ENCODE peak calls at places on chromosomes 13 and 19, in five cellular contexts. One of them, this sample, is unnamed.

GRCh38 chr19:6056801-6057650 is 53.3 kb downstream of the RFX2 start:
- DNase-seq in astrocyte of the spinal cord: peak; percentile 94
- DNase-seq in Peyer's patch: peak; percentile 85
- DNase-seq in C1 segment of cervical spinal cord: no peak
- DNase-seq in NCI-H748 treated with DMSO at 0.1 percent for 48 hours: peak; percentile 53
- DNase-seq in this sample: peak; percentile 39

GRCh38 chr19:48739835-48740704 is at the start of gene RASIP1:
- DNase-seq in C1 segment of cervical spinal cord: no peak
- DNase-seq in NCI-H748 treated with DMSO at 0.1 percent for 48 hours: no peak
- DNase-seq in Peyer's patch: no peak
- DNase-seq in astrocyte of the spinal cord: no peak
- DNase-seq in this sample: no peak

GRCh38 chr13:99237981-99238662 is 20.1 kb downstream of the GPR18 start:
- DNase-seq in astrocyte of the spinal cord: no peak
- DNase-seq in C1 segment of cervical spinal cord: no peak
- DNase-seq in NCI-H748 treated with DMSO at 0.1 percent for 48 hours: no peak
- DNase-seq in Peyer's patch: no peak
- DNase-seq in this sample: no peak

GRCh38 chr13:39855236-39855635 is 199.8 kb downstream of the COG6 start:
- DNase-seq in NCI-H748 treated with DMSO at 0.1 percent for 48 hours: no peak
- DNase-seq in Peyer's patch: no peak
- DNase-seq in astrocyte of the spinal cord: no peak
- DNase-seq in C1 segment of cervical spinal cord: no peak
- DNase-seq in this sample: no peak

GRCh38 chr19:41792513-41793413 is 3.6 kb upstream of the CEACAM3 start:
- DNase-seq in Peyer's patch: peak; percentile 75
- DNase-seq in astrocyte of the spinal cord: peak; percentile 36
- DNase-seq in C1 segment of cervical spinal cord: no peak
- DNase-seq in NCI-H748 treated with DMSO at 0.1 percent for 48 hours: no peak
- DNase-seq in this sample: no peak

GRCh38 chr13:102326381-102327118 is 75.3 kb downstream of the FGF14 start:
- DNase-seq in NCI-H748 treated with DMSO at 0.1 percent for 48 hours: no peak
- DNase-seq in astrocyte of the spinal cord: no peak
- DNase-seq in C1 segment of cervical spinal cord: no peak
- DNase-seq in Peyer's patch: no peak
- DNase-seq in this sample: no peak

GRCh38 chr13:75473472-75473871 is 8.5 kb downstream of the TBC1D4 start:
- DNase-seq in astrocyte of the spinal cord: no peak
- DNase-seq in Peyer's patch: no peak
- DNase-seq in NCI-H748 treated with DMSO at 0.1 percent for 48 hours: no peak
- DNase-seq in C1 segment of cervical spinal cord: no peak
- DNase-seq in this sample: no peak

GRCh38 chr19:53553865-53554791 is 16.2 kb downstream of the ZNF331 start:
- DNase-seq in Peyer's patch: peak; percentile 94
- DNase-seq in NCI-H748 treated with DMSO at 0.1 percent for 48 hours: no peak
- DNase-seq in astrocyte of the spinal cord: peak; percentile 87
- DNase-seq in C1 segment of cervical spinal cord: peak; percentile 17
- DNase-seq in this sample: peak; percentile 64

GRCh38 chr19:19342086-19343015 is 21.7 kb downstream of the MAU2 start:
- DNase-seq in Peyer's patch: peak; percentile 77
- DNase-seq in C1 segment of cervical spinal cord: no peak
- DNase-seq in astrocyte of the spinal cord: peak; percentile 50
- DNase-seq in NCI-H748 treated with DMSO at 0.1 percent for 48 hours: peak; percentile 6
- DNase-seq in this sample: no peak

GRCh38 chr19:37594982-37595382 is 306 bp downstream of the ZNF540 start:
- DNase-seq in Peyer's patch: peak; percentile 85
- DNase-seq in C1 segment of cervical spinal cord: peak; percentile 43
- DNase-seq in astrocyte of the spinal cord: no peak
- DNase-seq in NCI-H748 treated with DMSO at 0.1 percent for 48 hours: peak; percentile 68
- DNase-seq in this sample: peak; percentile 63

GRCh38 chr13:107867701-107868661 is 347.4 kb downstream of the LIG4 start:
- DNase-seq in C1 segment of cervical spinal cord: no peak
- DNase-seq in NCI-H748 treated with DMSO at 0.1 percent for 48 hours: peak; percentile 66
- DNase-seq in astrocyte of the spinal cord: peak; percentile 52
- DNase-seq in Peyer's patch: no peak
- DNase-seq in this sample: peak; percentile 20

GRCh38 chr13:83752141-83752540 is 130.1 kb downstream of the SLITRK1 start:
- DNase-seq in C1 segment of cervical spinal cord: no peak
- DNase-seq in astrocyte of the spinal cord: peak; percentile 39
- DNase-seq in Peyer's patch: no peak
- DNase-seq in NCI-H748 treated with DMSO at 0.1 percent for 48 hours: no peak
- DNase-seq in this sample: no peak

GRCh38 chr19:13016628-13017305 is 21.5 kb downstream of the NFIX start:
- DNase-seq in astrocyte of the spinal cord: no peak
- DNase-seq in NCI-H748 treated with DMSO at 0.1 percent for 48 hours: no peak
- DNase-seq in C1 segment of cervical spinal cord: no peak
- DNase-seq in Peyer's patch: no peak
- DNase-seq in this sample: no peak

GRCh38 chr19:11373885-11374448 is 499 bp upstream of the SWSAP1 start:
- DNase-seq in NCI-H748 treated with DMSO at 0.1 percent for 48 hours: peak; percentile 39
- DNase-seq in C1 segment of cervical spinal cord: no peak
- DNase-seq in astrocyte of the spinal cord: no peak
- DNase-seq in Peyer's patch: no peak
- DNase-seq in this sample: peak; percentile 43

GRCh38 chr13:33794576-33794975 is 23.4 kb upstream of the RFC3 start:
- DNase-seq in C1 segment of cervical spinal cord: no peak
- DNase-seq in Peyer's patch: no peak
- DNase-seq in astrocyte of the spinal cord: peak; percentile 8
- DNase-seq in NCI-H748 treated with DMSO at 0.1 percent for 48 hours: no peak
- DNase-seq in this sample: no peak

GRCh38 chr13:112586334-112586733 is 1.6 kb downstream of the TUBGCP3 start:
- DNase-seq in NCI-H748 treated with DMSO at 0.1 percent for 48 hours: no peak
- DNase-seq in astrocyte of the spinal cord: no peak
- DNase-seq in Peyer's patch: no peak
- DNase-seq in C1 segment of cervical spinal cord: no peak
- DNase-seq in this sample: no peak

GRCh38 chr19:55189424-55189823 is 9.3 kb upstream of the SYT5 start:
- DNase-seq in astrocyte of the spinal cord: peak; percentile 91
- DNase-seq in Peyer's patch: no peak
- DNase-seq in NCI-H748 treated with DMSO at 0.1 percent for 48 hours: no peak
- DNase-seq in C1 segment of cervical spinal cord: no peak
- DNase-seq in this sample: no peak

GRCh38 chr13:42545842-42546241 is 28.1 kb upstream of the TNFSF11 start:
- DNase-seq in astrocyte of the spinal cord: no peak
- DNase-seq in C1 segment of cervical spinal cord: no peak
- DNase-seq in Peyer's patch: no peak
- DNase-seq in NCI-H748 treated with DMSO at 0.1 percent for 48 hours: no peak
- DNase-seq in this sample: no peak

GRCh38 chr13:20435616-20436368 is 89.9 kb downstream of the CRYL1 start:
- DNase-seq in astrocyte of the spinal cord: no peak
- DNase-seq in C1 segment of cervical spinal cord: no peak
- DNase-seq in NCI-H748 treated with DMSO at 0.1 percent for 48 hours: no peak
- DNase-seq in Peyer's patch: no peak
- DNase-seq in this sample: peak; percentile 51

GRCh38 chr13:96958286-96958891 is 35.9 kb downstream of the OXGR1 start:
- DNase-seq in NCI-H748 treated with DMSO at 0.1 percent for 48 hours: peak; percentile 30
- DNase-seq in C1 segment of cervical spinal cord: no peak
- DNase-seq in Peyer's patch: no peak
- DNase-seq in astrocyte of the spinal cord: peak; percentile 38
- DNase-seq in this sample: peak; percentile 32

GRCh38 chr19:7636691-7637373 is at the start of gene STXBP2:
- DNase-seq in astrocyte of the spinal cord: no peak
- DNase-seq in NCI-H748 treated with DMSO at 0.1 percent for 48 hours: peak; percentile 47
- DNase-seq in Peyer's patch: peak; percentile 96
- DNase-seq in C1 segment of cervical spinal cord: no peak
- DNase-seq in this sample: no peak

GRCh38 chr13:112346173-112346898 is 29.8 kb upstream of the SPACA7 start:
- DNase-seq in NCI-H748 treated with DMSO at 0.1 percent for 48 hours: peak; percentile 29
- DNase-seq in C1 segment of cervical spinal cord: no peak
- DNase-seq in Peyer's patch: no peak
- DNase-seq in astrocyte of the spinal cord: no peak
- DNase-seq in this sample: no peak

GRCh38 chr13:40402931-40403412 is 263.5 kb downstream of the FOXO1 start:
- DNase-seq in C1 segment of cervical spinal cord: no peak
- DNase-seq in Peyer's patch: no peak
- DNase-seq in astrocyte of the spinal cord: peak; percentile 85
- DNase-seq in NCI-H748 treated with DMSO at 0.1 percent for 48 hours: no peak
- DNase-seq in this sample: no peak

GRCh38 chr13:25218011-25218410 is 45.9 kb upstream of the AMER2 start:
- DNase-seq in astrocyte of the spinal cord: no peak
- DNase-seq in C1 segment of cervical spinal cord: no peak
- DNase-seq in NCI-H748 treated with DMSO at 0.1 percent for 48 hours: no peak
- DNase-seq in Peyer's patch: no peak
- DNase-seq in this sample: no peak

GRCh38 chr19:703651-704446 is 4.9 kb upstream of the PALM start:
- DNase-seq in Peyer's patch: peak; percentile 86
- DNase-seq in NCI-H748 treated with DMSO at 0.1 percent for 48 hours: no peak
- DNase-seq in astrocyte of the spinal cord: peak; percentile 17
- DNase-seq in C1 segment of cervical spinal cord: no peak
- DNase-seq in this sample: no peak

GRCh38 chr19:52230685-52231084 is 38.7 kb upstream of the ZNF766 start:
- DNase-seq in C1 segment of cervical spinal cord: no peak
- DNase-seq in Peyer's patch: no peak
- DNase-seq in NCI-H748 treated with DMSO at 0.1 percent for 48 hours: no peak
- DNase-seq in astrocyte of the spinal cord: no peak
- DNase-seq in this sample: no peak

GRCh38 chr19:11506101-11506555 is 489 bp upstream of the ZNF653 start:
- DNase-seq in Peyer's patch: no peak
- DNase-seq in NCI-H748 treated with DMSO at 0.1 percent for 48 hours: no peak
- DNase-seq in astrocyte of the spinal cord: no peak
- DNase-seq in C1 segment of cervical spinal cord: no peak
- DNase-seq in this sample: no peak

GRCh38 chr13:111941845-111942447 is 125.0 kb upstream of the SOX1 start:
- DNase-seq in C1 segment of cervical spinal cord: no peak
- DNase-seq in NCI-H748 treated with DMSO at 0.1 percent for 48 hours: no peak
- DNase-seq in Peyer's patch: no peak
- DNase-seq in astrocyte of the spinal cord: no peak
- DNase-seq in this sample: no peak

GRCh38 chr19:41192574-41193419 is at the start of gene CYP2S1:
- DNase-seq in NCI-H748 treated with DMSO at 0.1 percent for 48 hours: no peak
- DNase-seq in astrocyte of the spinal cord: no peak
- DNase-seq in C1 segment of cervical spinal cord: no peak
- DNase-seq in Peyer's patch: peak; percentile 73
- DNase-seq in this sample: no peak

GRCh38 chr13:100550433-100550832 is 38.2 kb downstream of the GGACT start:
- DNase-seq in C1 segment of cervical spinal cord: no peak
- DNase-seq in astrocyte of the spinal cord: peak; percentile 57
- DNase-seq in NCI-H748 treated with DMSO at 0.1 percent for 48 hours: no peak
- DNase-seq in Peyer's patch: no peak
- DNase-seq in this sample: no peak

GRCh38 chr13:48919750-48920149 is 56.0 kb upstream of the FNDC3A start:
- DNase-seq in Peyer's patch: no peak
- DNase-seq in NCI-H748 treated with DMSO at 0.1 percent for 48 hours: no peak
- DNase-seq in C1 segment of cervical spinal cord: no peak
- DNase-seq in astrocyte of the spinal cord: no peak
- DNase-seq in this sample: no peak

GRCh38 chr13:89574077-89574476 is 1773.4 kb upstream of the MIR17HG start:
- DNase-seq in astrocyte of the spinal cord: no peak
- DNase-seq in NCI-H748 treated with DMSO at 0.1 percent for 48 hours: no peak
- DNase-seq in C1 segment of cervical spinal cord: no peak
- DNase-seq in Peyer's patch: no peak
- DNase-seq in this sample: no peak

GRCh38 chr19:40277356-40277755 is 7.8 kb downstream of the AKT2 start:
- DNase-seq in C1 segment of cervical spinal cord: no peak
- DNase-seq in Peyer's patch: no peak
- DNase-seq in NCI-H748 treated with DMSO at 0.1 percent for 48 hours: no peak
- DNase-seq in astrocyte of the spinal cord: no peak
- DNase-seq in this sample: no peak

This sample was measured in hypothalamus.